ENCODE peak calls at places on chromosomes 5 and 9, in ten cellular contexts. M is brain microvascular endothelial cell, G is Peyer's patch, X is psoas muscle, T is breast epithelium, O is small intestine, N is ovary, B is gastrocnemius medialis, R is OCI-LY7, C is A549. Y is an unnamed sample.

GRCh38 chr5:123125172-123125508 is 36.1 kb downstream of the PRDM6 start:
- DNase-seq in M (no peak), B (no peak), N (no peak), C (no peak), R (no peak), G (no peak), O (no peak), T (no peak), X (no peak), Y (no peak)

GRCh38 chr5:175743676-175744210 is 85.9 kb downstream of the HRH2 start:
- DNase-seq in X (no peak), O (no peak), C (peak; percentile 44), M (peak; percentile 4), T (no peak), R (no peak), G (no peak), B (no peak), N (no peak), Y (peak; percentile 52)

GRCh38 chr5:7763621-7764072 is 87.3 kb downstream of the CFAP90 start:
- DNase-seq in R (no peak), T (no peak), O (no peak), X (peak; percentile 91), N (no peak), M (no peak), G (no peak), C (no peak), B (peak; percentile 74), Y (no peak)

GRCh38 chr5:36239370-36240293 is 2.1 kb downstream of the NADK2 start:
- DNase-seq in N (no peak), X (no peak), O (peak; percentile 2), M (no peak), C (no peak), R (peak; percentile 57), B (no peak), G (no peak), T (no peak), Y (no peak)

GRCh38 chr9:124718928-124719327 is 52.2 kb downstream of the NR6A1 start:
- DNase-seq in T (no peak), N (no peak), X (no peak), C (no peak), B (no peak), G (no peak), R (no peak), M (no peak), O (no peak), Y (no peak)

GRCh38 chr5:179624841-179625271 is 1.4 kb upstream of the HNRNPH1 start:
- DNase-seq in O (no peak), X (no peak), N (peak; percentile 37), M (no peak), C (no peak), R (no peak), G (peak; percentile 16), T (no peak), B (no peak), Y (no peak)

GRCh38 chr5:94217745-94218144 is 400.7 kb downstream of the KIAA0825 start:
- DNase-seq in T (no peak), N (no peak), B (no peak), C (no peak), M (no peak), G (no peak), X (no peak), R (no peak), O (no peak), Y (no peak)

GRCh38 chr5:90201923-90202322 is 207.6 kb downstream of the CETN3 start:
- DNase-seq in G (no peak), B (no peak), C (no peak), R (no peak), T (no peak), X (no peak), N (no peak), O (no peak), M (peak; percentile 95), Y (no peak)

GRCh38 chr5:118692811-118693342 is 295.5 kb downstream of the DTWD2 start:
- DNase-seq in O (no peak), R (no peak), M (no peak), G (no peak), C (no peak), B (no peak), T (no peak), N (no peak), X (no peak), Y (no peak)

GRCh38 chr5:81719743-81720142 is 31.2 kb downstream of the SSBP2 start:
- DNase-seq in N (no peak), G (no peak), R (no peak), M (no peak), O (no peak), X (no peak), B (no peak), C (no peak), T (no peak), Y (no peak)

GRCh38 chr5:96781031-96781733 is 26.6 kb downstream of the ERAP1 start:
- DNase-seq in G (no peak), C (no peak), N (no peak), X (no peak), R (no peak), B (no peak), T (no peak), O (peak; percentile 70), M (peak; percentile 18), Y (no peak)
- H3K27ac ChIP-seq in G (peak overlapping the region; percentile 72), C (peak overlapping the region; percentile 19), N (no peak overlapping the region), X (no peak overlapping the region), R (no peak overlapping the region), B (no peak overlapping the region), T (peak overlapping the region; percentile 68), O (no peak overlapping the region), M (peak overlapping the region; percentile 76), Y (peak overlapping the region; percentile 26)

DNA sequence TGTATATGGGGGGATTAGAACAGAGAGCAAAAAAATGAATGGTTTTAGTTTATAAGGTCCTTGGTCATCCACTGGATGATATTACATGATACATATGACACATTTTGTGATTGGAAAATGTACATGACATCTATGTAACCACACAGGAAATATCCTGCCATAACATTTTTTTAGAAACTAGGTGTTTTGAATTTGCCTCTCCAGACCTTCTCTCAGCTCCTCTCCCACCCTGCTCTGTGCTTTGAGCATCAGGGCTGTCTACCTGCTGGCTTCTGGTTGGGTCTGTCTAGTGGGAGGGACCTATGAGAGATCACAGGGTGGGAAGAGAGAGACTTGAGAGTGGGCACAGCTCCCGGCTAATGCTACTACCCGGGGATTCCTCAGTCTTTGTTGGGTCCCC is 24.4 kb downstream of the AKNA start:
- DNase-seq in T (no peak), C (no peak), B (no peak), M (no peak), N (no peak), R (no peak), O (no peak), X (no peak), G (no peak), Y (no peak)
- H3K27ac ChIP-seq in T (peak overlapping the region; percentile 68), C (no peak overlapping the region), B (no peak overlapping the region), M (peak overlapping the region; percentile 26), N (no peak overlapping the region), R (peak overlapping the region; percentile 69), O (peak overlapping the region; percentile 4), X (no peak overlapping the region), G (peak overlapping the region; percentile 67), Y (peak overlapping the region; percentile 34)

GRCh38 chr5:98428806-98429205 is 344.7 kb upstream of the RGMB start:
- DNase-seq in O (peak; percentile 57), B (no peak), M (peak; percentile 91), T (no peak), R (no peak), X (no peak), N (no peak), C (no peak), G (no peak), Y (no peak)

GRCh38 chr5:98436672-98437071 is 336.8 kb upstream of the RGMB start:
- DNase-seq in X (no peak), N (no peak), B (no peak), C (no peak), O (no peak), G (no peak), T (no peak), M (no peak), R (no peak), Y (no peak)

GRCh38 chr5:98433673-98434072 is 339.8 kb upstream of the RGMB start:
- DNase-seq in G (no peak), X (no peak), O (no peak), M (no peak), C (no peak), N (no peak), R (no peak), B (no peak), T (no peak), Y (no peak)

GRCh38 chr5:98432378-98432777 is 341.1 kb upstream of the RGMB start:
- DNase-seq in G (no peak), O (no peak), B (no peak), N (no peak), M (no peak), R (no peak), T (no peak), C (no peak), X (no peak), Y (no peak)

GRCh38 chr5:98433022-98433421 is 340.4 kb upstream of the RGMB start:
- DNase-seq in N (no peak), B (no peak), C (no peak), X (no peak), R (no peak), O (no peak), G (no peak), T (no peak), M (no peak), Y (no peak)
- H3K27ac ChIP-seq in N (no peak overlapping the region), B (no peak overlapping the region), C (no peak overlapping the region), X (no peak overlapping the region), R (no peak overlapping the region), O (no peak overlapping the region), G (no peak overlapping the region), T (no peak overlapping the region), M (no peak overlapping the region), Y (no peak overlapping the region)

GRCh38 chr5:75243100-75243499 is 6.4 kb upstream of the ANKRD31 start:
- DNase-seq in N (no peak), X (no peak), O (no peak), B (no peak), G (no peak), T (no peak), M (no peak), C (no peak), R (no peak), Y (no peak)

GRCh38 chr5:75243510-75243909 is 6.8 kb upstream of the ANKRD31 start:
- DNase-seq in O (no peak), X (no peak), B (no peak), R (no peak), M (no peak), N (no peak), G (no peak), T (no peak), C (no peak), Y (no peak)

GRCh38 chr5:75245023-75245422 is 8.3 kb upstream of the ANKRD31 start:
- DNase-seq in N (no peak), O (no peak), C (no peak), X (no peak), B (no peak), T (no peak), R (no peak), M (no peak), G (no peak), Y (no peak)

GRCh38 chr5:75239681-75240080 is 3.0 kb upstream of the ANKRD31 start:
- DNase-seq in T (no peak), G (no peak), X (no peak), C (no peak), N (no peak), R (no peak), B (no peak), O (no peak), M (no peak), Y (no peak)

DNA sequence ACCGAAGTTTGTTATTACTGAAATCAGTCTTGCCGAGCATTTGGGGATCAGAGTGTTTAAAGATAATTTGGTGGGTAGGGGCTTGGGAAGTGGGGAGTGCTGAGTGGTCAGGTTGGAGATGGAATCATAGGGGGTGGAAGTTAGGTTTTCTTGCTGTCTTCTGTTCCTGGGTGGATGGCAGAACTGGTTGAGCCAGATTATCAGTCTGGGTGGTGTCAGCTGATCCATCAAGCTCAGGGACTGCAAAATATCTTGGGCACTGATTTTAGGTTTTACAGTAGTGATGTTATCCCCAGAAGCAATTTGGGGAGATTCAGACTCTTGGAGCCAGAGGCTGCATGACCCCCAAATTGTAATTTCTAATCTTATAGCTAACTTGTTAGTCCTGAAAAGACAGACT is 5.4 kb upstream of the ANKRD31 start:
- DNase-seq in C (no peak), R (no peak), T (no peak), M (no peak), O (no peak), B (no peak), G (no peak), X (no peak), N (no peak), Y (no peak)
- H3K27ac ChIP-seq in C (no peak overlapping the region), R (no peak overlapping the region), T (no peak overlapping the region), M (no peak overlapping the region), O (no peak overlapping the region), B (no peak overlapping the region), G (no peak overlapping the region), X (no peak overlapping the region), N (no peak overlapping the region), Y (no peak overlapping the region)